ENCODE peak calls at places on chromosomes 5 and 9, in four cellular contexts. D, L, J and X are unnamed samples.

GRCh38 chr5:56055859-56056258 is 61.1 kb upstream of the IL6ST start:
- DNase-seq in D (no peak), L (no peak), J (no peak), X (no peak)

GRCh38 chr5:68447530-68447929 is 232.0 kb downstream of the PIK3R1 start:
- DNase-seq in D (no peak), L (no peak), J (no peak), X (no peak)

GRCh38 chr5:138963763-138964371 is 88.7 kb upstream of the LRRTM2 start:
- DNase-seq in D (no peak), L (no peak), J (peak; percentile 27), X (no peak)

GRCh38 chr5:159010611-159011497 is 88.9 kb downstream of the EBF1 start:
- DNase-seq in D (no peak), L (no peak), J (no peak), X (no peak)

GRCh38 chr9:134157378-134157885 is 6.9 kb downstream of the RNU6ATAC start:
- DNase-seq in D (no peak), L (no peak), J (no peak), X (no peak)

GRCh38 chr5:120934003-120934402 is 469.9 kb downstream of the PRR16 start:
- DNase-seq in D (no peak), L (no peak), J (no peak), X (no peak)

GRCh38 chr5:108769352-108769751 is 21.7 kb downstream of the FER start:
- DNase-seq in D (no peak), L (no peak), J (no peak), X (no peak)

GRCh38 chr5:56588636-56589485 is 226.5 kb upstream of the MAP3K1 start:
- DNase-seq in D (peak; percentile 66), L (peak; percentile 64), J (peak; percentile 76), X (peak; percentile 58)

GRCh38 chr5:67051164-67051563 is 145.4 kb downstream of the CD180 start:
- DNase-seq in D (no peak), L (no peak), J (no peak), X (no peak)

GRCh38 chr5:123814796-123815479 is 303.0 kb downstream of the CSNK1G3 start:
- DNase-seq in D (no peak), L (no peak), J (no peak), X (no peak)

DNA sequence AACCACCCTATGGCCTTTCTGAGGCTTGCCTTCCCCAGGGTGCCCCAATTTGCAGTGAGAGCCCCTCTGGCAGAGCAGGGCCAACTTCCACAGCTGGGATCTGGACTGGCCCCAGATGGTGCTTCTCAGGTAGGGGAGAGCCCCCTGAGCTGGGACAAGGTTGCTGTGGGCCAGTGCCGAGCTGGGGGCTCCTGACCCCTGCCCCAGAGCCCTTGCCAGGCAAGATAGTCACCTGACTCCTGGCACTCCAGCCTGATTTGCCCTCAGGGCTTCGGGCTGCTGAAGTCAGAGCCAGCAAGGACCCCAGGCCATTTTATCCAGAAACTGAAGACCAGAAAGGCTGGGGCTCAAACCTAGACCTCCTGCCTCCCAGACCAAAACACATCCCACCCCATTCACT is 33.4 kb upstream of the AKNA start:
- DNase-seq in D (no peak), L (no peak), J (no peak), X (no peak)
- TF ChIP-seq CTCF in D (no peak), L (no peak), J (no peak), X (no peak)

GRCh38 chr9:21135736-21136135 is 5.9 kb downstream of the IFNW1 start:
- DNase-seq in D (no peak), L (no peak), J (no peak), X (no peak)

GRCh38 chr9:21137020-21137419 is 4.6 kb downstream of the IFNW1 start:
- DNase-seq in D (no peak), L (no peak), J (no peak), X (no peak)

GRCh38 chr9:21144620-21145019 is 3.0 kb upstream of the IFNW1 start:
- DNase-seq in D (no peak), L (no peak), J (no peak), X (no peak)

GRCh38 chr9:21141427-21141882 is at the start of gene IFNW1:
- DNase-seq in D (no peak), L (no peak), J (no peak), X (no peak)
- TF ChIP-seq CTCF in D (no peak), L (no peak), J (no peak), X (no peak)

GRCh38 chr5:134349463-134349862 is 17.5 kb downstream of the CDKL3 start:
- DNase-seq in D (no peak), L (no peak), J (no peak), X (no peak)

DNA sequence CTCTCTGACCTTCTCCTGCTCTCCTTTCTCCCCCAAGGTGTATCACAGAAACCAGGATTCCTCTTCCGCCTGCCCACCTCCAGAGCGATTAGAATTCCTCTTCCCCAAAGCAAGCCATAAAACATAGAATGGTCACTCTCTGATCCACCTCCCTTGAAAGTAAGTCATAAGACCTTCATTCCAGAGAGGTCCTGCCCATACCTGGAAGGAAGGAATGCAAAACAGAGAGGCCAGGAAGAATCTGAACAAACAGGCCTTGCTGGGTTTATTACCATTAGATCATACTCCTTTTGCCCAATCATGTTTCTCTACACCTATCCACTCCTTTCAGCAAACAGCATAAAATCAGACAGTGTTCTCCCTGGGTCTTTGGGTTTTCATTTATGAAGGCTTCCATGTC is 21.0 kb downstream of the CDKL3 start:
- DNase-seq in D (no peak), L (no peak), J (no peak), X (no peak)
- TF ChIP-seq CTCF in D (no peak), L (no peak), J (no peak), X (no peak)

GRCh38 chr9:87630266-87630665 is 95.7 kb upstream of the CTSL start:
- DNase-seq in D (no peak), L (no peak), J (no peak), X (no peak)
- TF ChIP-seq CTCF in D (no peak), L (no peak), J (no peak), X (no peak)

GRCh38 chr5:1734908-1735289 is 64.7 kb downstream of the MRPL36 start:
- DNase-seq in D (no peak), L (no peak), J (peak; percentile 47), X (peak; percentile 37)

GRCh38 chr5:1735320-1735970 is 64.2 kb downstream of the MRPL36 start:
- DNase-seq in D (peak; percentile 55), L (no peak), J (peak; percentile 62), X (peak; percentile 41)

GRCh38 chr5:1736065-1736464 is 63.6 kb downstream of the MRPL36 start:
- DNase-seq in D (peak; percentile 26), L (no peak), J (peak; percentile 21), X (no peak)

GRCh38 chr5:1737790-1738405 is 61.7 kb downstream of the MRPL36 start:
- DNase-seq in D (peak; percentile 11), L (no peak), J (no peak), X (peak; percentile 21)

GRCh38 chr5:1736889-1737711 is 62.5 kb downstream of the MRPL36 start:
- DNase-seq in D (peak; percentile 50), L (peak; percentile 33), J (peak; percentile 68), X (peak; percentile 39)
- TF ChIP-seq CTCF in D (no peak), L (no peak), J (no peak), X (no peak)

DNA sequence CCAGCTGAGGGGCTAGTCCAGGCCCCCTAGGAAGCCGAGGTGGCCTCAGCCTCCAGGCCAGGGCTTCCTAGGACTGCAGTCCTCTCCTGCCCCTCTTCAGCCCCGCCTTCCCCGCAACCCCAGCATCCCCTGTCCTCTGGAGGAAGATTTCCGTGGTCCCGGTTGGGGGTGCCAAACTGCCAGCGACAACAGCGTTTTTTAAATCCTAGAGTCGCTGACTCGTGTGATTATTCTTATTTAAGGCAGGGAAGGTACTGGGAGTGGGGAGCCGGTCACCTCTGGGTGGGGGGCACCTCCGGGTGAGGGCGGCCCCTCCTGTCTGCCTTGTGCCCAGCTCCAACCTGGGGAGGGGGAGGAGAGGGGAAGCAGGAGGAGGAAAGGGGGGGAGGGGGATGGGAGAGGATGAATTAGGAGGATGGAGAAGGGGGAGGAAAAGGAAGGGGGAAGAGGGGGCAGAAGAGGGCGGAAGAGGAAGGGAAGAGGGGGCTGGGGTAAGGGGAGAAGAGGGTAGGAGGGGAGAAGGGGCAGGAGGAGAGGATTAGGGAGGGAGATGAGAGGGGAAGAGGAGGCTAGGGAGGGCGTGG is 173.1 kb upstream of the IER5L start:
- DNase-seq in D (no peak), L (no peak), J (peak; percentile 85), X (no peak)
- TF ChIP-seq CTCF in D (no peak), L (no peak), J (no peak), X (no peak)

GRCh38 chr9:124443625-124444024 is 6.6 kb upstream of the ADGRD2 start:
- DNase-seq in D (no peak), L (no peak), J (no peak), X (no peak)
- TF ChIP-seq CTCF in D (no peak), L (no peak), J (no peak), X (no peak)

DNA sequence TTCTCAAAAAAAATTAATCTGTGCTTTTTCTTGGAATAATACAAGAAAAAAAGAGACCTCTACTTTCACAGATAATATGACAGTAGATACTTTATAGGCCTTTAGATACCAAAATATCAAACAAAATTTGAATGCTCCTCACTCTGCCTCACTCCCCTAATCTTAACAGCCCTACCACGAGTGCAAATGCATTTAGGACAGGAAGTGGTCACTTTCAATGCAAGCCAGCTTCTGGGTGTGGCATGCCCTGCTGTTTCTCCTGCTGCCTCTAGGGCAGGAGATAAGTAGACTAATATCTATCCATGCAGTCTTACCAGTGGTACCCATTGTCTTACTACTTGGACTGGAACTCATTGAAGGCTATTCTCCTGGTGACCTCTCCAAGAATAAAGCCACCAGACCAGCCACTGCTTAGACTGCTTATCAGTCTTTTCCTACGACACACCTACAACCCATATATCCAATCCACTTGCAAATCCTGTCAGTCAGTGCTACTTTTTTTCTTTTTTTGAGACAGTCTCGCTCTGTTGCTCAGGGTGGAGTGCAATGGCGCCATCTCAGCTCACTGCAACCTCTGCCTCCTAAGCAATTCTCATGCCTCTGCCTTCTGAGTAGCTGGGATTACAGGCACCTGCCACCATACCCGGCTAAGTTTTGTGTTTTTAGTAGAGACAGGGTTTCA is 23.0 kb downstream of the FRRS1L start:
- DNase-seq in D (no peak), L (no peak), J (no peak), X (no peak)
- TF ChIP-seq CTCF in D (no peak), L (peak; percentile 24), J (no peak), X (peak; percentile 32)

GRCh38 chr5:1883120-1883924 is 597 bp upstream of the IRX4 start:
- DNase-seq in D (no peak), L (peak; percentile 47), J (peak; percentile 74), X (no peak)
- TF ChIP-seq CTCF in D (peak; percentile 29), L (no peak), J (no peak), X (no peak)